ENCODE peak calls at places on chromosomes 12 and 14, in nine cellular contexts. One of them, this sample, is unnamed.
A peak's percentile ranks its signal among the peaks of the same experiment; 100 is the strongest.

GRCh38 chr12:110279976-110280783 is 867 bp upstream of the ATP2A2 start:
- DNase-seq in T-cell: peak; percentile 53
- DNase-seq in NCI-H2081: peak; percentile 46
- DNase-seq in breast epithelium: peak; percentile 47
- DNase-seq in AML-193: peak; percentile 35
- DNase-seq in LHCN-M2: peak; percentile 63
- DNase-seq in activated naive CD4-positive, alpha-beta T cell treated with anti-CD3 and anti-CD28 coated beads for 36 hours: peak; percentile 69
- DNase-seq in activated T-cell treated with anti-CD3 and anti-CD28 coated beads for 1 hour: peak; percentile 47
- DNase-seq in heart right ventricle: peak; percentile 63
- DNase-seq in this sample: no peak

GRCh38 chr12:121026274-121027045 is 10.2 kb upstream of the C12orf43 start:
- DNase-seq in NCI-H2081: no peak
- DNase-seq in T-cell: no peak
- DNase-seq in heart right ventricle: no peak
- DNase-seq in activated naive CD4-positive, alpha-beta T cell treated with anti-CD3 and anti-CD28 coated beads for 36 hours: no peak
- DNase-seq in AML-193: peak; percentile 2
- DNase-seq in breast epithelium: no peak
- DNase-seq in activated T-cell treated with anti-CD3 and anti-CD28 coated beads for 1 hour: no peak
- DNase-seq in LHCN-M2: no peak
- DNase-seq in this sample: no peak

GRCh38 chr12:2686280-2686646 is 108.5 kb upstream of the FKBP4 start:
- DNase-seq in heart right ventricle: no peak
- DNase-seq in NCI-H2081: no peak
- DNase-seq in T-cell: no peak
- DNase-seq in AML-193: no peak
- DNase-seq in LHCN-M2: no peak
- DNase-seq in activated naive CD4-positive, alpha-beta T cell treated with anti-CD3 and anti-CD28 coated beads for 36 hours: no peak
- DNase-seq in breast epithelium: no peak
- DNase-seq in activated T-cell treated with anti-CD3 and anti-CD28 coated beads for 1 hour: no peak
- DNase-seq in this sample: no peak

GRCh38 chr12:122162976-122163375 is 11.0 kb downstream of the IL31 start:
- DNase-seq in LHCN-M2: no peak
- DNase-seq in heart right ventricle: no peak
- DNase-seq in activated naive CD4-positive, alpha-beta T cell treated with anti-CD3 and anti-CD28 coated beads for 36 hours: no peak
- DNase-seq in breast epithelium: no peak
- DNase-seq in AML-193: no peak
- DNase-seq in T-cell: no peak
- DNase-seq in NCI-H2081: no peak
- DNase-seq in activated T-cell treated with anti-CD3 and anti-CD28 coated beads for 1 hour: no peak
- DNase-seq in this sample: no peak

GRCh38 chr14:100158566-100159106 is 809 bp downstream of the DEGS2 start:
- DNase-seq in LHCN-M2: no peak
- DNase-seq in breast epithelium: no peak
- DNase-seq in NCI-H2081: no peak
- DNase-seq in activated T-cell treated with anti-CD3 and anti-CD28 coated beads for 1 hour: no peak
- DNase-seq in T-cell: no peak
- DNase-seq in heart right ventricle: no peak
- DNase-seq in activated naive CD4-positive, alpha-beta T cell treated with anti-CD3 and anti-CD28 coated beads for 36 hours: no peak
- DNase-seq in AML-193: no peak
- DNase-seq in this sample: no peak

GRCh38 chr12:106138279-106138645 is 492 bp downstream of the NUAK1 start:
- DNase-seq in activated T-cell treated with anti-CD3 and anti-CD28 coated beads for 1 hour: no peak
- DNase-seq in activated naive CD4-positive, alpha-beta T cell treated with anti-CD3 and anti-CD28 coated beads for 36 hours: peak; percentile 10
- DNase-seq in heart right ventricle: peak; percentile 31
- DNase-seq in T-cell: no peak
- DNase-seq in LHCN-M2: no peak
- DNase-seq in AML-193: no peak
- DNase-seq in NCI-H2081: no peak
- DNase-seq in breast epithelium: no peak
- DNase-seq in this sample: no peak

GRCh38 chr12:99911076-99911475 is 73.7 kb downstream of the ANKS1B start:
- DNase-seq in AML-193: no peak
- DNase-seq in activated naive CD4-positive, alpha-beta T cell treated with anti-CD3 and anti-CD28 coated beads for 36 hours: no peak
- DNase-seq in NCI-H2081: no peak
- DNase-seq in breast epithelium: peak; percentile 37
- DNase-seq in activated T-cell treated with anti-CD3 and anti-CD28 coated beads for 1 hour: no peak
- DNase-seq in T-cell: no peak
- DNase-seq in heart right ventricle: no peak
- DNase-seq in LHCN-M2: peak; percentile 92
- DNase-seq in this sample: no peak

GRCh38 chr12:120500577-120500976 is 4.7 kb downstream of the DYNLL1 start:
- DNase-seq in heart right ventricle: no peak
- DNase-seq in activated naive CD4-positive, alpha-beta T cell treated with anti-CD3 and anti-CD28 coated beads for 36 hours: no peak
- DNase-seq in breast epithelium: no peak
- DNase-seq in LHCN-M2: peak; percentile 29
- DNase-seq in NCI-H2081: no peak
- DNase-seq in activated T-cell treated with anti-CD3 and anti-CD28 coated beads for 1 hour: no peak
- DNase-seq in AML-193: no peak
- DNase-seq in T-cell: no peak
- DNase-seq in this sample: no peak

GRCh38 chr12:93519859-93520258 is 52.5 kb downstream of the MRPL42 start:
- DNase-seq in LHCN-M2: no peak
- DNase-seq in breast epithelium: no peak
- DNase-seq in activated T-cell treated with anti-CD3 and anti-CD28 coated beads for 1 hour: no peak
- DNase-seq in activated naive CD4-positive, alpha-beta T cell treated with anti-CD3 and anti-CD28 coated beads for 36 hours: no peak
- DNase-seq in AML-193: no peak
- DNase-seq in T-cell: no peak
- DNase-seq in NCI-H2081: no peak
- DNase-seq in heart right ventricle: no peak
- DNase-seq in this sample: no peak

GRCh38 chr12:41188841-41189394 is 798 bp downstream of the PDZRN4 start:
- DNase-seq in breast epithelium: no peak
- DNase-seq in AML-193: no peak
- DNase-seq in activated T-cell treated with anti-CD3 and anti-CD28 coated beads for 1 hour: no peak
- DNase-seq in T-cell: no peak
- DNase-seq in heart right ventricle: no peak
- DNase-seq in LHCN-M2: no peak
- DNase-seq in activated naive CD4-positive, alpha-beta T cell treated with anti-CD3 and anti-CD28 coated beads for 36 hours: no peak
- DNase-seq in NCI-H2081: peak; percentile 3
- DNase-seq in this sample: no peak

GRCh38 chr14:33917664-33918063 is 33.2 kb downstream of the EGLN3 start:
- DNase-seq in activated T-cell treated with anti-CD3 and anti-CD28 coated beads for 1 hour: no peak
- DNase-seq in heart right ventricle: no peak
- DNase-seq in AML-193: no peak
- DNase-seq in NCI-H2081: no peak
- DNase-seq in breast epithelium: no peak
- DNase-seq in LHCN-M2: no peak
- DNase-seq in activated naive CD4-positive, alpha-beta T cell treated with anti-CD3 and anti-CD28 coated beads for 36 hours: no peak
- DNase-seq in T-cell: no peak
- DNase-seq in this sample: no peak

GRCh38 chr14:100554082-100554677 is 33.0 kb downstream of the BEGAIN start:
- DNase-seq in activated naive CD4-positive, alpha-beta T cell treated with anti-CD3 and anti-CD28 coated beads for 36 hours: peak; percentile 38
- DNase-seq in NCI-H2081: no peak
- DNase-seq in activated T-cell treated with anti-CD3 and anti-CD28 coated beads for 1 hour: no peak
- DNase-seq in AML-193: no peak
- DNase-seq in T-cell: no peak
- DNase-seq in heart right ventricle: peak; percentile 62
- DNase-seq in LHCN-M2: no peak
- DNase-seq in breast epithelium: no peak
- DNase-seq in this sample: no peak

GRCh38 chr14:49986344-49987014 is 93.6 kb downstream of the ARF6 start:
- DNase-seq in T-cell: no peak
- DNase-seq in LHCN-M2: no peak
- DNase-seq in activated naive CD4-positive, alpha-beta T cell treated with anti-CD3 and anti-CD28 coated beads for 36 hours: no peak
- DNase-seq in activated T-cell treated with anti-CD3 and anti-CD28 coated beads for 1 hour: no peak
- DNase-seq in heart right ventricle: no peak
- DNase-seq in NCI-H2081: no peak
- DNase-seq in breast epithelium: no peak
- DNase-seq in AML-193: no peak
- DNase-seq in this sample: no peak

GRCh38 chr12:121238086-121238485 is 28.2 kb downstream of the P2RX4 start:
- DNase-seq in breast epithelium: no peak
- DNase-seq in NCI-H2081: no peak
- DNase-seq in T-cell: no peak
- DNase-seq in activated T-cell treated with anti-CD3 and anti-CD28 coated beads for 1 hour: no peak
- DNase-seq in heart right ventricle: no peak
- DNase-seq in LHCN-M2: no peak
- DNase-seq in activated naive CD4-positive, alpha-beta T cell treated with anti-CD3 and anti-CD28 coated beads for 36 hours: no peak
- DNase-seq in AML-193: no peak
- DNase-seq in this sample: no peak

GRCh38 chr14:53842938-53843337 is 113.7 kb downstream of the BMP4 start:
- DNase-seq in NCI-H2081: no peak
- DNase-seq in AML-193: no peak
- DNase-seq in T-cell: no peak
- DNase-seq in breast epithelium: no peak
- DNase-seq in LHCN-M2: no peak
- DNase-seq in activated naive CD4-positive, alpha-beta T cell treated with anti-CD3 and anti-CD28 coated beads for 36 hours: no peak
- DNase-seq in heart right ventricle: no peak
- DNase-seq in activated T-cell treated with anti-CD3 and anti-CD28 coated beads for 1 hour: no peak
- DNase-seq in this sample: no peak

GRCh38 chr12:47272412-47273190 is 192.8 kb upstream of the AMIGO2 start:
- DNase-seq in T-cell: no peak
- DNase-seq in AML-193: no peak
- DNase-seq in LHCN-M2: peak; percentile 26
- DNase-seq in NCI-H2081: no peak
- DNase-seq in heart right ventricle: no peak
- DNase-seq in activated naive CD4-positive, alpha-beta T cell treated with anti-CD3 and anti-CD28 coated beads for 36 hours: no peak
- DNase-seq in breast epithelium: no peak
- DNase-seq in activated T-cell treated with anti-CD3 and anti-CD28 coated beads for 1 hour: no peak
- DNase-seq in this sample: no peak

GRCh38 chr14:33777651-33778050 is 173.2 kb downstream of the EGLN3 start:
- DNase-seq in activated naive CD4-positive, alpha-beta T cell treated with anti-CD3 and anti-CD28 coated beads for 36 hours: no peak
- DNase-seq in LHCN-M2: no peak
- DNase-seq in AML-193: no peak
- DNase-seq in heart right ventricle: no peak
- DNase-seq in T-cell: no peak
- DNase-seq in activated T-cell treated with anti-CD3 and anti-CD28 coated beads for 1 hour: no peak
- DNase-seq in NCI-H2081: no peak
- DNase-seq in breast epithelium: no peak
- DNase-seq in this sample: no peak

GRCh38 chr12:105445261-105446015 is 114.9 kb downstream of the C12orf75 start:
- DNase-seq in activated naive CD4-positive, alpha-beta T cell treated with anti-CD3 and anti-CD28 coated beads for 36 hours: no peak
- DNase-seq in breast epithelium: no peak
- DNase-seq in LHCN-M2: peak; percentile 31
- DNase-seq in NCI-H2081: no peak
- DNase-seq in T-cell: no peak
- DNase-seq in activated T-cell treated with anti-CD3 and anti-CD28 coated beads for 1 hour: no peak
- DNase-seq in AML-193: no peak
- DNase-seq in heart right ventricle: no peak
- DNase-seq in this sample: no peak

GRCh38 chr12:89521348-89522238 is 3.0 kb downstream of the GALNT4 start:
- DNase-seq in NCI-H2081: no peak
- DNase-seq in activated naive CD4-positive, alpha-beta T cell treated with anti-CD3 and anti-CD28 coated beads for 36 hours: no peak
- DNase-seq in activated T-cell treated with anti-CD3 and anti-CD28 coated beads for 1 hour: no peak
- DNase-seq in T-cell: no peak
- DNase-seq in breast epithelium: no peak
- DNase-seq in heart right ventricle: no peak
- DNase-seq in AML-193: no peak
- DNase-seq in LHCN-M2: no peak
- DNase-seq in this sample: no peak

GRCh38 chr12:46490635-46491034 is 118.1 kb upstream of the SLC38A2 start:
- DNase-seq in activated T-cell treated with anti-CD3 and anti-CD28 coated beads for 1 hour: no peak
- DNase-seq in T-cell: no peak
- DNase-seq in breast epithelium: no peak
- DNase-seq in heart right ventricle: no peak
- DNase-seq in AML-193: no peak
- DNase-seq in NCI-H2081: no peak
- DNase-seq in activated naive CD4-positive, alpha-beta T cell treated with anti-CD3 and anti-CD28 coated beads for 36 hours: no peak
- DNase-seq in LHCN-M2: peak; percentile 44
- DNase-seq in this sample: no peak

GRCh38 chr12:111868676-111869588 is 26.9 kb downstream of the MAPKAPK5 start:
- DNase-seq in breast epithelium: no peak
- DNase-seq in LHCN-M2: no peak
- DNase-seq in AML-193: no peak
- DNase-seq in NCI-H2081: no peak
- DNase-seq in T-cell: no peak
- DNase-seq in activated naive CD4-positive, alpha-beta T cell treated with anti-CD3 and anti-CD28 coated beads for 36 hours: no peak
- DNase-seq in activated T-cell treated with anti-CD3 and anti-CD28 coated beads for 1 hour: no peak
- DNase-seq in heart right ventricle: no peak
- DNase-seq in this sample: no peak

GRCh38 chr12:28180791-28181190 is 9.5 kb upstream of the CCDC91 start:
- DNase-seq in T-cell: no peak
- DNase-seq in heart right ventricle: no peak
- DNase-seq in NCI-H2081: no peak
- DNase-seq in LHCN-M2: no peak
- DNase-seq in breast epithelium: no peak
- DNase-seq in activated naive CD4-positive, alpha-beta T cell treated with anti-CD3 and anti-CD28 coated beads for 36 hours: no peak
- DNase-seq in AML-193: no peak
- DNase-seq in activated T-cell treated with anti-CD3 and anti-CD28 coated beads for 1 hour: no peak
- DNase-seq in this sample: no peak

GRCh38 chr12:91191516-91192111 is 9.0 kb upstream of the DCN start:
- DNase-seq in LHCN-M2: no peak
- DNase-seq in NCI-H2081: no peak
- DNase-seq in AML-193: no peak
- DNase-seq in breast epithelium: no peak
- DNase-seq in heart right ventricle: no peak
- DNase-seq in activated T-cell treated with anti-CD3 and anti-CD28 coated beads for 1 hour: no peak
- DNase-seq in T-cell: no peak
- DNase-seq in activated naive CD4-positive, alpha-beta T cell treated with anti-CD3 and anti-CD28 coated beads for 36 hours: no peak
- DNase-seq in this sample: no peak

GRCh38 chr12:17928708-17929366 is 161.2 kb downstream of the RERGL start:
- DNase-seq in activated naive CD4-positive, alpha-beta T cell treated with anti-CD3 and anti-CD28 coated beads for 36 hours: no peak
- DNase-seq in T-cell: no peak
- DNase-seq in heart right ventricle: no peak
- DNase-seq in AML-193: no peak
- DNase-seq in activated T-cell treated with anti-CD3 and anti-CD28 coated beads for 1 hour: no peak
- DNase-seq in breast epithelium: no peak
- DNase-seq in NCI-H2081: peak; percentile 47
- DNase-seq in LHCN-M2: peak; percentile 86
- DNase-seq in this sample: no peak

GRCh38 chr12:88471641-88472040 is 108.6 kb downstream of the KITLG start:
- DNase-seq in activated naive CD4-positive, alpha-beta T cell treated with anti-CD3 and anti-CD28 coated beads for 36 hours: no peak
- DNase-seq in T-cell: no peak
- DNase-seq in NCI-H2081: no peak
- DNase-seq in heart right ventricle: no peak
- DNase-seq in activated T-cell treated with anti-CD3 and anti-CD28 coated beads for 1 hour: no peak
- DNase-seq in breast epithelium: peak; percentile 45
- DNase-seq in LHCN-M2: peak; percentile 94
- DNase-seq in AML-193: no peak
- DNase-seq in this sample: no peak

This sample was measured in naive thymus-derived CD4-positive, alpha-beta T cell.